ENCODE peak calls at places on chromosomes 11 and 22, in seven cellular contexts. Z is DMS53, J is memory B cell, P is GM13977, L is fibroblast of mammary gland, C is NCI-H1092 treated with DMSO at 0.1 percent for 48 hours, E is HFFc6. S is an unnamed sample.

GRCh38 chr22:17914474-17914873 is 109.9 kb downstream of the MICAL3 start:
- DNase-seq in Z (no peak), J (no peak), P (no peak), L (no peak), C (no peak), E (no peak), S (peak)

GRCh38 chr11:131710511-131710910 is 340.1 kb downstream of the NTM start:
- DNase-seq in Z (no peak), J (no peak), P (no peak), L (peak), C (no peak), E (peak), S (no peak)

GRCh38 chr11:24588075-24588474 is 91.2 kb downstream of the LUZP2 start:
- DNase-seq in Z (no peak), J (no peak), P (no peak), L (peak), C (no peak), E (no peak), S (no peak)

GRCh38 chr11:62665630-62666258 is 632 bp downstream of the CSKMT start:
- DNase-seq in Z (peak), J (peak), P (no peak), L (peak), C (peak), E (no peak), S (peak)

GRCh38 chr11:73295259-73295995 is 12.6 kb upstream of the ARHGEF17 start:
- DNase-seq in Z (peak), J (peak), P (peak), L (peak), C (peak), E (peak), S (peak)

GRCh38 chr11:64110465-64111375 is 55.2 kb downstream of the MACROD1 start:
- DNase-seq in Z (no peak), J (no peak), P (no peak), L (no peak), C (no peak), E (no peak), S (no peak)

GRCh38 chr11:70740475-70740825 is 342.1 kb downstream of the CTTN start:
- DNase-seq in Z (no peak), J (no peak), P (no peak), L (no peak), C (no peak), E (no peak), S (no peak)

GRCh38 chr11:113446938-113447337 is 28.3 kb downstream of the DRD2 start:
- DNase-seq in Z (no peak), J (no peak), P (no peak), L (no peak), C (no peak), E (no peak), S (no peak)

GRCh38 chr11:32297629-32298028 is 137.7 kb downstream of the WT1 start:
- DNase-seq in Z (peak), J (no peak), P (peak), L (peak), C (peak), E (peak), S (no peak)

GRCh38 chr22:46933526-46933925 is 171.1 kb downstream of the TBC1D22A start:
- DNase-seq in Z (no peak), J (no peak), P (no peak), L (no peak), C (no peak), E (no peak), S (no peak)

GRCh38 chr11:109511598-109511997 is 89.6 kb downstream of the C11orf87 start:
- DNase-seq in Z (no peak), J (no peak), P (no peak), L (no peak), C (no peak), E (no peak), S (no peak)

GRCh38 chr11:96390403-96390830 is 604 bp downstream of the JRKL start:
- DNase-seq in Z (no peak), J (no peak), P (no peak), L (peak), C (no peak), E (no peak), S (no peak)

GRCh38 chr11:124582565-124582964 is 12.8 kb downstream of the OR8A1 start:
- DNase-seq in Z (no peak), J (no peak), P (no peak), L (no peak), C (no peak), E (no peak), S (no peak)